ENCODE peak calls at places on chromosome 1, in eight cellular contexts. S is IMR-90, Q is heart right ventricle, A is nephron progenitor cell, R is WTC11, M is hepatocyte, B is cardiac fibroblast, P is astrocyte. W is an unnamed sample.

GRCh38 chr1:76074321-76075187 is at the start of gene ST6GALNAC3:
- DNase-seq in S (peak; percentile 47), Q (peak; percentile 65), A (peak; percentile 88), R (peak; percentile 81), M (peak; percentile 91), B (peak; percentile 29), P (peak; percentile 23), W (no peak)

GRCh38 chr1:206575165-206575893 is 36.9 kb downstream of the EIF2D start:
- DNase-seq in S (peak; percentile 87), Q (peak; percentile 70), A (no peak), R (no peak), M (peak; percentile 47), B (peak; percentile 96), P (peak; percentile 74), W (no peak)

GRCh38 chr1:11531314-11531870 is 52.4 kb downstream of the DISP3 start:
- DNase-seq in S (no peak), Q (no peak), A (no peak), R (peak; percentile 14), M (no peak), B (no peak), P (no peak), W (no peak)

GRCh38 chr1:201381130-201381529 is 3.6 kb upstream of the TNNT2 start:
- DNase-seq in S (no peak), Q (no peak), A (no peak), R (no peak), M (no peak), B (no peak), P (no peak), W (no peak)

GRCh38 chr1:10514490-10515235 is 39.9 kb downstream of the PEX14 start:
- DNase-seq in S (peak; percentile 61), Q (no peak), A (no peak), R (no peak), M (peak; percentile 59), B (peak; percentile 46), P (peak; percentile 22), W (no peak)

GRCh38 chr1:206012086-206012859 is 9.1 kb upstream of the RAB7B start:
- DNase-seq in S (no peak), Q (peak; percentile 65), A (no peak), R (peak; percentile 45), M (peak; percentile 40), B (no peak), P (no peak), W (no peak)

GRCh38 chr1:110068646-110069301 is 1.7 kb downstream of the ALX3 start:
- DNase-seq in S (no peak), Q (no peak), A (peak; percentile 56), R (peak; percentile 48), M (no peak), B (no peak), P (no peak), W (no peak)

GRCh38 chr1:119906927-119907652 is 10.8 kb upstream of the ADAM30 start:
- DNase-seq in S (no peak), Q (no peak), A (no peak), R (no peak), M (peak; percentile 16), B (no peak), P (no peak), W (no peak)

GRCh38 chr1:150148834-150149489 is 754 bp upstream of the PLEKHO1 start:
- DNase-seq in S (no peak), Q (no peak), A (no peak), R (no peak), M (no peak), B (no peak), P (no peak), W (no peak)

GRCh38 chr1:67599085-67599484 is 85.9 kb upstream of the GADD45A start:
- DNase-seq in S (no peak), Q (no peak), A (no peak), R (no peak), M (no peak), B (no peak), P (no peak), W (no peak)

GRCh38 chr1:238469146-238469601 is 578.5 kb upstream of the ZP4 start:
- DNase-seq in S (peak; percentile 52), Q (no peak), A (no peak), R (no peak), M (no peak), B (peak; percentile 64), P (peak; percentile 67), W (peak; percentile 81)

GRCh38 chr1:214566158-214567104 is 15.0 kb upstream of the PTPN14 start:
- DNase-seq in S (peak; percentile 94), Q (no peak), A (no peak), R (no peak), M (no peak), B (peak; percentile 95), P (peak; percentile 80), W (no peak)

GRCh38 chr1:92217721-92218120 is at the start of gene C1orf146:
- DNase-seq in S (no peak), Q (no peak), A (no peak), R (no peak), M (no peak), B (no peak), P (no peak), W (no peak)

GRCh38 chr1:8095584-8095983 is 69.5 kb upstream of the ERRFI1 start:
- DNase-seq in S (no peak), Q (no peak), A (no peak), R (no peak), M (no peak), B (peak; percentile 26), P (no peak), W (no peak)

GRCh38 chr1:35958558-35958957 is 27.7 kb downstream of the AGO3 start:
- DNase-seq in S (no peak), Q (no peak), A (no peak), R (no peak), M (no peak), B (no peak), P (peak; percentile 16), W (no peak)

DNA sequence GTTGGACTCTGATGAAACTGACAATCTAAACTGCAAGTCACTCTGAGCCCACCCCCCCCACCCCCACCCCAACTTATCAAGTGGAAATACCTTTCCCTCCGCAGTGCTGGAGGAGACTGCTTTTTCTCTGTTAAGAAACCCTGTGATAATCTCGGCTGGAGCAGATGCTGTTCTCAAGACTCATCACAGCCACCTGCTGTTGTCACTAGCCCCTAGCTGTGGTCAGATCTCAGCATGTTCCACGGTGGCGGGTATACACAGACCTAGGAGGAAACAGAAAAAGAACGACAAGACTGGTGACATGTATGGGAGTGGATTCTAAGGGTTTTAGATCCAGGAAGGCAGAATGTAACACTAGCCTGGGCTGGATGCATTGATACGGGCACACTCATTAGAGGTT is 2.3 kb downstream of the ACTL8 start:
- DNase-seq in S (no peak), Q (no peak), A (no peak), R (no peak), M (no peak), B (no peak), P (no peak), W (no peak)
- TF ChIP-seq CTCF in S (no peak), Q (no peak), A (no peak), R (no peak), M (no peak), B (no peak), P (no peak), W (no peak)

GRCh38 chr1:186915555-186915954 is 86.8 kb downstream of the PLA2G4A start:
- DNase-seq in S (no peak), Q (no peak), A (no peak), R (no peak), M (no peak), B (peak; percentile 44), P (no peak), W (no peak)
- TF ChIP-seq CTCF in S (peak; percentile 18), Q (no peak), A (no peak), R (no peak), M (no peak), B (no peak), P (no peak), W (peak; percentile 10)

GRCh38 chr1:223429821-223430220 is 36.6 kb downstream of the CCDC185 start:
- DNase-seq in S (no peak), Q (no peak), A (no peak), R (no peak), M (no peak), B (peak; percentile 30), P (peak; percentile 12), W (no peak)

GRCh38 chr1:223426936-223427335 is 33.7 kb downstream of the CCDC185 start:
- DNase-seq in S (no peak), Q (no peak), A (no peak), R (no peak), M (no peak), B (no peak), P (peak; percentile 77), W (no peak)

GRCh38 chr1:223430221-223430620 is 37.0 kb downstream of the CCDC185 start:
- DNase-seq in S (no peak), Q (no peak), A (no peak), R (no peak), M (no peak), B (no peak), P (no peak), W (no peak)

GRCh38 chr1:223425550-223425949 is 32.3 kb downstream of the CCDC185 start:
- DNase-seq in S (no peak), Q (no peak), A (no peak), R (no peak), M (no peak), B (no peak), P (no peak), W (no peak)

GRCh38 chr1:223429313-223429731 is 36.1 kb downstream of the CCDC185 start:
- DNase-seq in S (peak; percentile 40), Q (peak; percentile 42), A (no peak), R (no peak), M (no peak), B (peak; percentile 17), P (peak; percentile 81), W (no peak)
- TF ChIP-seq CTCF in S (no peak), Q (no peak), A (no peak), R (no peak), M (no peak), B (no peak), P (no peak), W (no peak)

GRCh38 chr1:55480396-55480795 is 265.2 kb upstream of the USP24 start:
- DNase-seq in S (no peak), Q (no peak), A (no peak), R (no peak), M (peak; percentile 37), B (no peak), P (no peak), W (peak; percentile 82)

GRCh38 chr1:55477953-55478352 is 262.8 kb upstream of the USP24 start:
- DNase-seq in S (no peak), Q (no peak), A (no peak), R (no peak), M (no peak), B (no peak), P (no peak), W (no peak)

GRCh38 chr1:55476445-55477015 is 261.4 kb upstream of the USP24 start:
- DNase-seq in S (no peak), Q (peak; percentile 9), A (no peak), R (no peak), M (peak; percentile 19), B (no peak), P (no peak), W (peak; percentile 75)

GRCh38 chr1:55479970-55480369 is 264.8 kb upstream of the USP24 start:
- DNase-seq in S (no peak), Q (no peak), A (no peak), R (no peak), M (no peak), B (no peak), P (no peak), W (no peak)

DNA sequence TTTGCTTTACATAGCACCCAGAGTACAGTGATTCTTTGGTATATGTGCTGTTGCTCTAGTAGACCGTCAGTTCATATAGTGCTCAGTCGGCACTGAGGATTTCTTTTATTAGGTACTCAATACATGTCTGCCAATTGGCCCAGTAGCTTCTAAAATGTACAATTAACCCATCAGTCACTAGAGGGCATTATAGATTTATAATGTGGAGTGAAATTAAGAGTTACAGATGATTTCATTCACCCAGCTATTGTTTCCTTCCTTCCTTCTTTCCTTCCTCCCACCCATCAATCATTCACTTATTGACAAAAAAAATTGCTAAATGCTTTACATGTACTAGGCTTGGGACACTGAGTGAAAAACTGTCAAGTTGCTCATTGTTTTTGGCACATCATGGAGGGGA is 263.6 kb upstream of the USP24 start:
- DNase-seq in S (peak; percentile 51), Q (no peak), A (no peak), R (no peak), M (no peak), B (peak; percentile 69), P (peak; percentile 26), W (no peak)
- TF ChIP-seq CTCF in S (peak; percentile 53), Q (no peak), A (no peak), R (no peak), M (no peak), B (peak; percentile 25), P (peak; percentile 26), W (peak; percentile 41)

W was measured in epithelial cell of proximal tubule.